ENCODE peak calls at places on chromosomes 12 and 14, in five cellular contexts. P is cardiac fibroblast, W is fibroblast of mammary gland, B is GM06990, R is BJ. M is an unnamed sample.

GRCh38 chr12:33427071-33427470 is 12.5 kb downstream of the SYT10 start:
- DNase-seq in P (no peak), W (peak; percentile 0), B (no peak), R (no peak), M (no peak)

GRCh38 chr14:89618309-89618708 is 201.3 kb upstream of the FOXN3 start:
- DNase-seq in P (peak; percentile 39), W (peak; percentile 44), B (no peak), R (no peak), M (no peak)

GRCh38 chr12:69383074-69383473 is 23.5 kb downstream of the YEATS4 start:
- DNase-seq in P (no peak), W (no peak), B (no peak), R (no peak), M (no peak)

GRCh38 chr12:64258576-64258975 is 36.5 kb upstream of the KICS2 start:
- DNase-seq in P (no peak), W (no peak), B (no peak), R (no peak), M (no peak)

GRCh38 chr12:14417717-14418116 is 52.2 kb downstream of the ATF7IP start:
- DNase-seq in P (peak; percentile 94), W (peak; percentile 93), B (no peak), R (peak; percentile 25), M (peak; percentile 75)

GRCh38 chr14:85437143-85437542 is 92.8 kb upstream of the FLRT2 start:
- DNase-seq in P (no peak), W (peak; percentile 57), B (no peak), R (no peak), M (no peak)

GRCh38 chr12:31749024-31749704 is 20.3 kb upstream of the AMN1 start:
- DNase-seq in P (peak; percentile 91), W (peak; percentile 98), B (peak; percentile 85), R (peak; percentile 94), M (peak; percentile 98)

GRCh38 chr12:130879212-130879686 is 7.4 kb downstream of the RAN start:
- DNase-seq in P (no peak), W (no peak), B (peak; percentile 73), R (no peak), M (no peak)

GRCh38 chr14:101233861-101234587 is 327.3 kb upstream of the DIO3 start:
- DNase-seq in P (no peak), W (no peak), B (no peak), R (no peak), M (no peak)

GRCh38 chr12:96237465-96238077 is 43.4 kb downstream of the ELK3 start:
- DNase-seq in P (peak; percentile 97), W (peak; percentile 98), B (no peak), R (peak; percentile 88), M (peak; percentile 89)

GRCh38 chr14:56378474-56378873 is 201.1 kb upstream of the TMEM260 start:
- DNase-seq in P (peak; percentile 87), W (peak; percentile 88), B (no peak), R (peak; percentile 17), M (no peak)

GRCh38 chr12:47947273-47947672 is 16.1 kb upstream of the TMEM106C start:
- DNase-seq in P (no peak), W (no peak), B (no peak), R (no peak), M (no peak)

GRCh38 chr14:52949711-52950409 is 990 bp downstream of the FERMT2 start:
- DNase-seq in P (peak; percentile 56), W (peak; percentile 64), B (no peak), R (no peak), M (no peak)

GRCh38 chr14:93778856-93779629 is 9.2 kb downstream of the PRIMA1 start:
- DNase-seq in P (no peak), W (no peak), B (no peak), R (no peak), M (no peak)

GRCh38 chr14:67962215-67962644 is 142.7 kb downstream of the RAD51B start:
- DNase-seq in P (peak; percentile 75), W (no peak), B (peak; percentile 63), R (no peak), M (no peak)

GRCh38 chr12:89645434-89645833 is 63.2 kb downstream of the ATP2B1 start:
- DNase-seq in P (no peak), W (no peak), B (no peak), R (no peak), M (no peak)

GRCh38 chr12:4562034-4562657 is at the start of gene DYRK4:
- DNase-seq in P (peak; percentile 82), W (peak; percentile 76), B (no peak), R (no peak), M (peak; percentile 38)

GRCh38 chr14:94486883-94487282 is 10.9 kb upstream of the SERPINA9 start:
- DNase-seq in P (no peak), W (no peak), B (no peak), R (no peak), M (no peak)

GRCh38 chr12:54622463-54623183 is 12.1 kb downstream of the LACRT start:
- DNase-seq in P (peak; percentile 4), W (peak; percentile 14), B (no peak), R (no peak), M (no peak)

GRCh38 chr12:104154806-104155205 is 16.8 kb upstream of the NFYB start:
- DNase-seq in P (no peak), W (no peak), B (no peak), R (no peak), M (no peak)

GRCh38 chr14:22668417-22668816 is 24.3 kb upstream of the OR6J1 start:
- DNase-seq in P (peak; percentile 85), W (peak; percentile 87), B (no peak), R (no peak), M (no peak)

GRCh38 chr14:49497725-49498348 is 88.3 kb downstream of the RPS29 start:
- DNase-seq in P (peak; percentile 83), W (peak; percentile 81), B (peak; percentile 9), R (no peak), M (peak; percentile 56)

GRCh38 chr12:68462799-68463198 is 130.6 kb upstream of the MDM1 start:
- DNase-seq in P (no peak), W (no peak), B (no peak), R (no peak), M (no peak)

GRCh38 chr12:97368462-97369150 is 94.0 kb upstream of the RMST start:
- DNase-seq in P (no peak), W (no peak), B (no peak), R (no peak), M (no peak)

DNA sequence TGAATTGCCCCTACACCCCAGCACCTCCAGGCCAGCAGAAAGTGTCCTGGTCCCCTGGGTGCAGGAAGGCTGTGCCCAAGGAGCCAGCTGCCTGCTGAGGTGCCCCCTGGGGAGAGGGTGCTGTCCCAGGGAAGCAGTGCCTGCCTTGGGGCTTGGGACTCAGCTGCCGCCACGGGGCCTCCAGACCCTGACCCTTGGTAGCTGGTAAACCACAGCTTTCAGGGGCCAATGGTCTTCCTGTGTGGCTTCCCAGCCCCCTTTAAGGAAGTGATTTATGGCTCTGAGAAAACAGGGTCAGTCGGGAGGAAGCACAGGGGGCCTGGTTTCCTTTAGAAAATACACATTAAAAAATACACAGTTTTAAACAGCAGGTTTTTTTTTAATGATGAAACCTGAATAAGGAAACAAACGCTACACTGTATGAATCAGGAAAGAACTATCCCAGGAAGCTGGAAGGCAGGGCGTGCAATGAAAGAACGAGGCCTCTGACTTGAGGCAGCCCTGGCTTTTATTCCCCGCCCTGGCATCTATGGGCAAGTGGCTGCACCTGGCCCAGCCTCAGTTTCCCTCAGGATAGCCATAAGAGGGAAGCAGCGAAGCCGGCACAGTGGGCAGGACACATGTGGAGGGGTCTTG is 40.6 kb upstream of the EML1 start:
- DNase-seq in P (peak; percentile 59), W (peak; percentile 53), B (no peak), R (peak; percentile 51), M (peak; percentile 39)
- H3K4me3 ChIP-seq in P (no peak overlapping the region), W (no peak overlapping the region), B (no peak overlapping the region), R (no peak overlapping the region), M (no peak overlapping the region)

DNA sequence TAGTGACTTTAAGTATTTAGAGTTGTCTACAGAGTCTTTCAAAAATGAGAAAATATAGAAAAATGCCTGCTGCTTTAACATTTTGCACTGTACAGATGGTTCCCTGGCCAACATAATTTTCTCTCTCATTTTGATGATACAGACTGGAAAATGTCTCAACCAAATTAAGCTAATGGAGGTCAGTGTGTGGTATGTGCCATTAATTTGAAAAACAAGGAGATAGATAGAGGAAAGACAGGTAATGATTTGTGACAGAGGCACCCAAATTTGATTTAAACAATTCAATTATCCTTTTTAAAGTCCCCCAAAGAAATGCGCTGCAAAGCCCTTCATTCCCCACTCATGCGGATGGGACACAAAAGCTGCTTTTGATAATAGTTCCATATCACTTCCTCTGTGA is 140.0 kb downstream of the ASCL1 start:
- DNase-seq in P (no peak), W (no peak), B (no peak), R (no peak), M (no peak)
- TF ChIP-seq CTCF in P (no peak), W (no peak), B (no peak), R (no peak), M (no peak)

DNA sequence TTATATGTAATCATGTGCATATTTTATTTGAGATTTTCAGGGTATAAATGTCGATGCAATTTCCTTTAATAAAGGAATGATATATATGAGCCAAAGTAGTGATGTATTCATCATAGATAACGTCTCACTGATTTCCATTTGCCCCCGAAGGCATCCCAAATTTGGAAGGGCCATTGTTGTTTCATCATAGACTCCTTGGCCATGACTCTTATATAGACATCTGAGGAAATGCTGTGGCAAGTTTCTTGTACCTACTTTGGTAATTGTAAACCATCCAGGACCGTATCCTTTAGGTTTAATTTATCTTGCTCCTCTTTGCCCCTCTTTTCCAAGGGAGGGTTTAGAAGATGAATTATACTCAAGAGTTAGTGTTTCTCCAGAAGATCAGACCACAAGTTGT is 84.7 kb downstream of the SAMD4A start:
- DNase-seq in P (peak; percentile 44), W (no peak), B (no peak), R (no peak), M (no peak)
- H3K4me3 ChIP-seq in P (no peak overlapping the region), W (no peak overlapping the region), B (no peak overlapping the region), R (no peak overlapping the region), M (no peak overlapping the region)

DNA sequence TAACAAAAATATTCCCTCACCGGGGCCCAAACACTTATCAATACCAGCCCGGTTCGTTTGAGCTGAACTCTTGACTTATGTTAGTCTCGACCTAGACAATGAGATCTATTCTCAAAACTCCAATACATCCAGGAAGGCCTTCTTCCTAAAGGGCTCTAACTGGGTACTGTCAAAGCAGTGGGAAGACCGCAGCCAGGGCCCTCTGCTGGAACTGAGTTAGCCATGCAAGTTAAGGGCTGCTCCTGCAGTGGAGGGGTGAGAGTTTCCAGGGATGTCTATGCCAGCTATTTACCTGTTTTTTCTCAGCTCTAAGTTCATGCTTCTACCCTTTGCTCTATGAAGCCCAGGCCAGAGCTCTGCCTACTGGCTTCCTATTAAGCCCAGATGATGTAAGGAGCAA is 348.8 kb downstream of the GXYLT1 start:
- DNase-seq in P (no peak), W (no peak), B (no peak), R (no peak), M (no peak)
- TF ChIP-seq CTCF in P (no peak), W (no peak), B (no peak), R (no peak), M (no peak)

GRCh38 chr12:124107299-124107698 is 134.3 kb downstream of the ZNF664 start:
- DNase-seq in P (no peak), W (no peak), B (no peak), R (no peak), M (no peak)
- H3K4me3 ChIP-seq in P (no peak overlapping the region), W (no peak overlapping the region), B (no peak overlapping the region), R (no peak overlapping the region), M (no peak overlapping the region)

DNA sequence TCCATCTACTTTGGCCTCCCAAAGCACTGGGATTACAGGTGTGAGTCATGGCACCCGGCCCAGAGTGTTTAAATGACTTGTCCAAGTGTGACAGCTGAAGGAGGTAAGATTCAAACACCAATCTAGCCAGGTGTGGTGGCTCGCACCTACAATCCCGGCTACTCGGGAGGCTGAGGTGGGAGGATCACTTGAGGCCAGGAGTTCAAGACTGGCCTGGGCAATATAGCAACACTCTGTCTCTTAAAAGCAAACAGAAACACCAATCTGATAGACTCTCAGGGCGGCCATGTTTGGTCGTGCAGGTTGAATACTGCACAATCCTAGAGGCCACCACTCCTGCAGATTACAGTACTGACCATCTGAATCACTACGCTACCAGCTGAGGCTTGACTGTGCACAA is 68.7 kb downstream of the RBM19 start:
- DNase-seq in P (no peak), W (no peak), B (no peak), R (no peak), M (no peak)
- TF ChIP-seq CTCF in P (no peak), W (no peak), B (no peak), R (no peak), M (no peak)